ENCODE peak calls at places on chromosomes 2 and 18, in nine cellular contexts. E is T47D; Q is naive B cell; U is NCI-H146; B is NAMALWA; C is stimulated activated CD8-positive, alpha-beta memory T cell treated with anti-CD3 and anti-CD28 coated beads, Interleukin-15, amount 100 ng/mL, for 24 hours; O is AG09309; A is tibial nerve; M is NCI-H1436 treated with DMSO at 0.1 percent for 48 hours. F is an unnamed sample.

GRCh38 chr2:71611247-71611646 is 157.9 kb downstream of the DYSF start:
- DNase-seq in E (no peak), U (no peak), C (no peak), O (no peak), M (no peak), Q (no peak), B (no peak), A (no peak), F (no peak)

GRCh38 chr2:165647409-165647808 is 146.6 kb downstream of the GALNT3 start:
- DNase-seq in C (no peak), M (no peak), O (no peak), E (no peak), U (no peak), B (no peak), Q (no peak), A (no peak), F (no peak)

GRCh38 chr2:118242216-118242615 is 153.9 kb downstream of the INSIG2 start:
- DNase-seq in M (no peak), U (no peak), O (no peak), C (no peak), E (no peak), A (no peak), Q (no peak), B (no peak), F (no peak)

GRCh38 chr2:241852116-241852980 is 6.3 kb downstream of the PDCD1 start:
- DNase-seq in Q (no peak), O (no peak), M (no peak), E (no peak), A (peak), U (no peak), C (no peak), B (no peak), F (no peak)

GRCh38 chr2:179348921-179349320 is 84.3 kb upstream of the SESTD1 start:
- DNase-seq in B (no peak), O (no peak), C (no peak), A (no peak), M (no peak), Q (no peak), E (no peak), U (no peak), F (no peak)

GRCh38 chr2:178419123-178419522 is 31.9 kb downstream of the PRKRA start:
- DNase-seq in A (no peak), E (no peak), Q (no peak), B (peak), C (no peak), O (no peak), U (no peak), M (no peak), F (no peak)

GRCh38 chr2:184596819-184597411 is 1.4 kb upstream of the ZNF804A start:
- DNase-seq in C (no peak), B (peak), M (no peak), U (no peak), O (peak), A (no peak), Q (peak), E (no peak), F (no peak)

GRCh38 chr2:12759248-12759647 is 42.5 kb downstream of the TRIB2 start:
- DNase-seq in U (no peak), E (no peak), B (no peak), Q (no peak), M (no peak), A (no peak), O (peak), C (no peak), F (no peak)

GRCh38 chr2:118255771-118256372 is 167.6 kb downstream of the INSIG2 start:
- DNase-seq in C (no peak), Q (no peak), O (no peak), M (no peak), B (no peak), A (no peak), E (no peak), U (no peak), F (no peak)

GRCh38 chr2:215900203-215900611 is 113.1 kb downstream of the MREG start:
- DNase-seq in B (no peak), A (no peak), Q (no peak), C (no peak), E (no peak), U (no peak), M (no peak), O (peak), F (no peak)

GRCh38 chr2:98551316-98551715 is 57.0 kb downstream of the COA5 start:
- DNase-seq in O (no peak), C (no peak), M (no peak), Q (no peak), U (no peak), E (no peak), A (no peak), B (no peak), F (no peak)

GRCh38 chr2:100031604-100032003 is 110.8 kb downstream of the AFF3 start:
- DNase-seq in O (no peak), Q (no peak), U (no peak), C (no peak), E (no peak), A (no peak), M (no peak), B (no peak), F (no peak)

GRCh38 chr2:159996792-159997546 is 65.4 kb downstream of the PLA2R1 start:
- DNase-seq in E (no peak), A (no peak), M (no peak), U (no peak), C (no peak), O (peak), Q (no peak), B (no peak), F (no peak)

GRCh38 chr2:55231546-55232083 is 478 bp downstream of the CLHC1 start:
- DNase-seq in O (no peak), C (no peak), M (no peak), U (peak), B (no peak), A (no peak), Q (no peak), E (no peak), F (no peak)

GRCh38 chr2:57126410-57126809 is 920.2 kb upstream of the VRK2 start:
- DNase-seq in U (no peak), A (no peak), Q (no peak), M (no peak), O (no peak), E (no peak), B (no peak), C (no peak), F (no peak)

GRCh38 chr2:167748536-167748935 is 498.9 kb downstream of the STK39 start:
- DNase-seq in C (no peak), U (no peak), O (no peak), Q (no peak), A (no peak), M (no peak), B (no peak), E (no peak), F (no peak)

GRCh38 chr2:29718326-29718725 is 203.1 kb downstream of the ALK start:
- DNase-seq in B (no peak), O (no peak), U (no peak), A (no peak), C (no peak), E (no peak), M (no peak), Q (no peak), F (no peak)

GRCh38 chr2:241063587-241063986 is 38.5 kb downstream of the MTERF4 start:
- DNase-seq in E (peak), M (no peak), O (no peak), A (peak), B (no peak), C (no peak), U (no peak), Q (no peak), F (no peak)

GRCh38 chr2:128643221-128644065 is 324.8 kb upstream of the HS6ST1 start:
- DNase-seq in U (no peak), M (no peak), O (no peak), B (no peak), A (no peak), E (no peak), Q (no peak), C (no peak), F (no peak)

GRCh38 chr2:86331391-86331790 is 6.0 kb downstream of the REEP1 start:
- DNase-seq in O (no peak), Q (no peak), A (no peak), B (no peak), U (peak), E (no peak), C (no peak), M (no peak), F (no peak)

GRCh38 chr2:159150208-159150607 is 136.3 kb downstream of the WDSUB1 start:
- DNase-seq in M (no peak), Q (no peak), B (no peak), C (no peak), E (no peak), A (no peak), O (no peak), U (no peak), F (no peak)

GRCh38 chr18:49038423-49038822 is 87.7 kb upstream of the SMAD7 start:
- DNase-seq in Q (no peak), O (no peak), E (no peak), M (no peak), B (no peak), C (no peak), A (no peak), U (no peak), F (no peak)

GRCh38 chr2:45855374-45855773 is 203.9 kb downstream of the PRKCE start:
- DNase-seq in Q (no peak), M (no peak), O (no peak), B (no peak), E (no peak), A (no peak), C (no peak), U (no peak), F (no peak)

GRCh38 chr2:36812196-36812595 is 115.7 kb downstream of the VIT start:
- DNase-seq in B (peak), A (no peak), O (no peak), E (no peak), Q (no peak), C (no peak), M (no peak), U (no peak), F (no peak)

GRCh38 chr18:22349317-22349898 is 68.3 kb downstream of the CTAGE1 start:
- DNase-seq in U (no peak), M (no peak), Q (no peak), O (no peak), B (no peak), A (no peak), C (no peak), E (no peak), F (no peak)

GRCh38 chr2:64645014-64645418 is 8.7 kb downstream of the SERTAD2 start:
- DNase-seq in A (peak), O (peak), C (no peak), B (peak), Q (no peak), U (peak), E (no peak), M (peak), F (peak)

GRCh38 chr2:170816499-170817246 is at the start of gene GAD1:
- DNase-seq in C (no peak), O (no peak), E (peak), U (peak), Q (peak), B (peak), M (peak), A (peak), F (peak)

GRCh38 chr2:240964221-240964853 is 34.1 kb upstream of the SNED1 start:
- DNase-seq in C (no peak), M (no peak), B (no peak), U (no peak), Q (no peak), O (no peak), A (peak), E (no peak), F (no peak)

GRCh38 chr18:55185391-55185790 is 226.1 kb upstream of the CCDC68 start:
- DNase-seq in M (no peak), O (no peak), C (no peak), A (no peak), B (no peak), E (no peak), U (no peak), Q (no peak), F (no peak)

GRCh38 chr2:224973112-224974016 is 68.9 kb downstream of the DOCK10 start:
- DNase-seq in B (no peak), U (no peak), E (no peak), M (no peak), Q (no peak), C (no peak), O (no peak), A (no peak), F (no peak)

GRCh38 chr18:23263551-23264235 is 128.4 kb downstream of the CABLES1 start:
- DNase-seq in B (no peak), U (no peak), C (no peak), O (no peak), Q (no peak), M (no peak), A (no peak), E (no peak), F (no peak)

GRCh38 chr18:32549248-32549842 is 78.7 kb upstream of the GAREM1 start:
- DNase-seq in U (peak), A (no peak), M (peak), E (no peak), O (no peak), B (peak), Q (peak), C (no peak), F (no peak)

GRCh38 chr2:185919155-185919554 is 180.6 kb downstream of the FSIP2 start:
- DNase-seq in E (no peak), A (no peak), U (no peak), O (no peak), B (no peak), M (no peak), C (no peak), Q (no peak), F (no peak)

GRCh38 chr18:27075828-27076227 is 109.3 kb downstream of the CHST9 start:
- DNase-seq in B (no peak), M (no peak), U (peak), Q (no peak), C (no peak), O (no peak), E (no peak), A (no peak), F (no peak)

GRCh38 chr2:65129276-65129612 is 662 bp downstream of the RAB1A start:
- DNase-seq in A (no peak), C (no peak), B (peak), U (peak), O (no peak), Q (no peak), E (no peak), M (no peak), F (no peak)

GRCh38 chr2:70472256-70472905 is 81.2 kb downstream of the TGFA start:
- DNase-seq in M (no peak), C (no peak), B (no peak), E (no peak), Q (no peak), O (no peak), U (peak), A (no peak), F (no peak)

GRCh38 chr18:57004366-57005121 is 142.3 kb upstream of the BOD1L2 start:
- DNase-seq in B (no peak), Q (no peak), E (no peak), M (no peak), O (peak), C (no peak), U (no peak), A (no peak), F (no peak)

GRCh38 chr2:226123307-226123706 is 676.3 kb downstream of the IRS1 start:
- DNase-seq in O (peak), E (no peak), M (no peak), A (no peak), B (no peak), Q (no peak), U (no peak), C (no peak), F (no peak)

F was measured in activated gamma-delta T cell.